ENCODE peak calls at places on chromosomes 13 and 19, in six cellular contexts. X, Q, C, N, R and F are unnamed samples.

GRCh38 chr13:48403151-48403631 is 9.7 kb downstream of the LPAR6 start:
- DNase-seq in X (peak; percentile 18), Q (peak; percentile 39), C (no peak), N (no peak), R (peak; percentile 63), F (no peak)

GRCh38 chr13:66312312-66313087 is 917.6 kb downstream of the PCDH9 start:
- DNase-seq in X (peak; percentile 80), Q (no peak), C (no peak), N (peak; percentile 60), R (peak; percentile 79), F (no peak)

GRCh38 chr19:13091400-13092161 is 11.1 kb downstream of the LYL1 start:
- DNase-seq in X (peak; percentile 75), Q (no peak), C (no peak), N (no peak), R (peak; percentile 86), F (no peak)

GRCh38 chr13:99350191-99350590 is 43.0 kb upstream of the GPR183 start:
- DNase-seq in X (no peak), Q (no peak), C (no peak), N (no peak), R (no peak), F (no peak)

GRCh38 chr13:99501952-99502310 is 659 bp downstream of the TM9SF2 start:
- DNase-seq in X (peak; percentile 31), Q (no peak), C (no peak), N (peak; percentile 30), R (peak; percentile 23), F (no peak)

GRCh38 chr19:31316201-31316951 is 32.9 kb downstream of the TSHZ3 start:
- DNase-seq in X (peak; percentile 61), Q (no peak), C (no peak), N (no peak), R (peak; percentile 82), F (no peak)

GRCh38 chr19:38024991-38025716 is 118.1 kb downstream of the SIPA1L3 start:
- DNase-seq in X (no peak), Q (no peak), C (no peak), N (no peak), R (no peak), F (no peak)

GRCh38 chr19:39264306-39265290 is 3.6 kb upstream of the IFNL2 start:
- DNase-seq in X (no peak), Q (no peak), C (no peak), N (no peak), R (no peak), F (no peak)

GRCh38 chr13:23087884-23088283 is 92.9 kb upstream of the SGCG start:
- DNase-seq in X (peak; percentile 20), Q (no peak), C (no peak), N (no peak), R (peak; percentile 31), F (no peak)

GRCh38 chr13:45185286-45185685 is 15.6 kb downstream of the KCTD4 start:
- DNase-seq in X (no peak), Q (no peak), C (no peak), N (no peak), R (no peak), F (no peak)

GRCh38 chr13:24651718-24652345 is 28.4 kb upstream of the ATP12A start:
- DNase-seq in X (no peak), Q (no peak), C (no peak), N (no peak), R (no peak), F (no peak)

GRCh38 chr19:4547303-4548237 is 7.7 kb upstream of the LRG1 start:
- DNase-seq in X (no peak), Q (no peak), C (no peak), N (peak; percentile 60), R (peak; percentile 14), F (no peak)

GRCh38 chr13:23466144-23467002 is 32.9 kb upstream of the SACS start:
- DNase-seq in X (peak; percentile 86), Q (peak; percentile 46), C (peak; percentile 39), N (peak; percentile 61), R (peak; percentile 88), F (peak; percentile 70)

GRCh38 chr19:50798116-50798942 is 8.1 kb downstream of the ACP4 start:
- DNase-seq in X (no peak), Q (no peak), C (no peak), N (no peak), R (no peak), F (no peak)

GRCh38 chr13:21550918-21551317 is 53.1 kb downstream of the MICU2 start:
- DNase-seq in X (no peak), Q (no peak), C (no peak), N (no peak), R (no peak), F (no peak)

GRCh38 chr19:39157275-39157996 is 31.9 kb downstream of the PAK4 start:
- DNase-seq in X (peak; percentile 28), Q (no peak), C (no peak), N (no peak), R (peak; percentile 8), F (no peak)

GRCh38 chr19:58021541-58022282 is 12.1 kb upstream of the ZSCAN1 start:
- DNase-seq in X (peak; percentile 40), Q (peak; percentile 49), C (no peak), N (no peak), R (peak; percentile 72), F (peak; percentile 8)

GRCh38 chr19:55311797-55312196 is 13.3 kb downstream of the TMEM150B start:
- DNase-seq in X (no peak), Q (no peak), C (no peak), N (no peak), R (no peak), F (no peak)

GRCh38 chr13:79679334-79679733 is 198.4 kb downstream of the NDFIP2 start:
- DNase-seq in X (peak; percentile 70), Q (no peak), C (no peak), N (peak; percentile 81), R (peak; percentile 77), F (peak; percentile 62)

GRCh38 chr19:4343056-4343844 is at the start of gene MPND:
- DNase-seq in X (peak; percentile 64), Q (peak; percentile 87), C (peak; percentile 87), N (peak; percentile 95), R (peak; percentile 70), F (peak; percentile 93)

GRCh38 chr13:43100667-43101066 is 77.3 kb downstream of the DNAJC15 start:
- DNase-seq in X (no peak), Q (no peak), C (no peak), N (no peak), R (no peak), F (peak; percentile 10)

GRCh38 chr13:30659980-30660379 is 42.3 kb downstream of the USPL1 start:
- DNase-seq in X (no peak), Q (no peak), C (no peak), N (no peak), R (no peak), F (no peak)

GRCh38 chr19:18386543-18387251 is 739 bp downstream of the GDF15 start:
- DNase-seq in X (peak; percentile 46), Q (no peak), C (no peak), N (no peak), R (peak; percentile 89), F (no peak)

GRCh38 chr13:52845766-52846566 is 2.5 kb downstream of the PCDH8 start:
- DNase-seq in X (no peak), Q (no peak), C (no peak), N (no peak), R (peak; percentile 1), F (no peak)

GRCh38 chr19:33209844-33210230 is 15.7 kb downstream of the LRP3 start:
- DNase-seq in X (no peak), Q (no peak), C (no peak), N (no peak), R (no peak), F (no peak)

DNA sequence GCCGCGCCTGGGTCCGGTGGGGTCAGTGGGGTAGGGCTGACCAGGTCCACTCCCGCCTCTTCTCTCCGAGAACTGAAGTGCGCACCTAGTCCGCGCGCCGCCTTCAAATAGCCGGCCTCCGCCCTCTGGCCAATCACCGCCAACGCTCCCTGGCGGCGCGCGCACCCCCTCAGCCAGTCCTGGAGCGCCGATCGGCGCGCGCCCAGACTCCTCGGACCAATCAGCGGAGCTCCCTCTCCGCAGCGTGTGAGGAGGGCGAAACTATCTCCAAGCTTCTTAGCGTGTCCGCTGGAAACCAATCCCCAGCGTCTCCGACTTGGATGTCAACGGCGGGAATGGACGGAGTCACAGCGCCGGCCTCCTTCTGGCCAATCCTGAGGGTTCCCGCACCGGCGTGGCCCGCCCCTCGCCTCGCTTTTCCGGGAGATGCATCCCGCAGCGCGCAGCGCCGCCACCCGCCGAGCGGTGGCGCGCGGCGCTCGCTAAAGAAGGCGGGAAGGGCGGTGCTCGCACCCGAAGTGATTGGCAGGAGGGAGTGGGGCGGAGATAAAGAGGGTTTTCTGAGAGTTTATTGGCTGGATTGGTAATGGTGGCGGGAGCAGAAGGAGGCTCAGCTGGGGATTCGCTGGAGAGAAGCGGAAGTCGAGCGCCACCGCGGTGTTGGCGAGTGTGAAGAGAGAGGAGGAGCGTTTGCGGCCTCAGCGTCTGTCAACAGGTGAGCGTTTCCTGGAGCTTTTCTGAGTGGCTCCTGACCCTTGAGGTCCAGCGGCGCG is at the start of gene ASF1B:
- DNase-seq in X (peak; percentile 100), Q (peak; percentile 99), C (peak; percentile 94), N (peak; percentile 98), R (peak; percentile 100), F (peak; percentile 99)
- H3K27ac ChIP-seq in X (peak within 1 kb of the TSS; percentile 53), Q (peak within 1 kb of the TSS; percentile 93), C (peak within 1 kb of the TSS; percentile 92), N (peak within 1 kb of the TSS; percentile 94), R (peak within 1 kb of the TSS; percentile 85), F (peak within 1 kb of the TSS; percentile 91)

DNA sequence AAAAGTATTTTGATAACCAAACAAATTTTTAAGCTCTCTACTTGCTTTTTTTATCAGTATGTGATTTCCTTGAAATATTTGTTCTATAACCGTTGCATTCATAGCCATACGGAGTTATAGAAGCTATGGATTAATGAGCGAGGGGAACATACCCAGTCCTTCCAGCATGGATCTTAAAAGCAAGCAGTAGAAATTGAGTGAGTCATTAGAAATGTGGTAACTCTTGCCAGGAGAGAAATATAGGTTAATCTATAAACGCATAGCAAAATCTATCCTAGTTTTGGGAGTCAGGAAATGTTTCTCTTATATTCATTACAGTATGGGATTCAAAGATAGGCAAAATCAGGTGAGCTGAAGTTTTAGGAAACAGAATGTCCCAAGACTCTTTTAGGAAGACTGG is 507.4 kb downstream of the DACH1 start:
- DNase-seq in X (no peak), Q (no peak), C (no peak), N (no peak), R (peak; percentile 18), F (no peak)
- H3K27ac ChIP-seq in X (no peak overlapping the region), Q (no peak overlapping the region), C (no peak overlapping the region), N (no peak overlapping the region), R (no peak overlapping the region), F (no peak overlapping the region)

DNA sequence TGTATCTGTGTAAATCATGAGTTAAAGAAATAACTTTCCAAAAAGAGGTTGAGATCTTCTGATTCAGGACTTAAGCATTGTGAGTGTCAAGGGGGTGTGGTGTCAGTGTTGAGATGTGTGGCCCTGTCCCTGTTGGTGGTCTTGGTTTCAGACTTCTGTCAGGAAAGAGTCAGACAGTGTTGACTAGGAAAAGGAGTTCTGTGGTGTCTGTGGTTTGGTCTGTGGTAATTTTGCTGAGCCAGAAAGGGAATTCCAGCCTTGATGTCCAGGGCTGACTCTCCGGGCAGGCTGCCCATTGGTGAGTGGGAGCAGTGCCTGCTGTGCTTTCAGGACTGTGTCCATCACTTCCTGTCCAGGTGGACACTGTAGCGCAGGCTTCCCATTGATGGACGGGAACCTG is 39.8 kb upstream of the IGFL4 start:
- DNase-seq in X (peak; percentile 92), Q (no peak), C (no peak), N (no peak), R (peak; percentile 56), F (no peak)
- H3K27ac ChIP-seq in X (no peak overlapping the region), Q (no peak overlapping the region), C (no peak overlapping the region), N (no peak overlapping the region), R (no peak overlapping the region), F (no peak overlapping the region)

DNA sequence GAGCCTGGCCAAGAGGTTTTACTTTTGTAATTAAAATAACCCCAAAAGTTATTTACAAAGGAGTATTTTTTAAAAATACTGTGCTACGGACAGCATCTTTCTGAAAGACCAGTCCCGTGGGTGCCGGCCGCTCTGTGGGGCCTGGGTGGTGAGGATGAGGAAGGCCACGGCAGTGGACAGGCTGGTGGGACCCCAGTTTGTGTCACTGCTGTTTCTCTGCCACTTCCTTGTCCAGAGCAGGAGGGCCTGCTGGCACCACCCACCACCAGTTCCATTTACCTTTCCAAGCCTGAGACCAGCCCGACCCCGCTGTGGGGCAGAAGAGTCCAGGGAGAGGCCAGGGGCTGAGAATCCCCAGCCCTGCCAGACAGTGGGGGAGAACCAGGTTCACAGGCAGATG is 23.8 kb downstream of the ELAVL1 start:
- DNase-seq in X (no peak), Q (no peak), C (no peak), N (no peak), R (no peak), F (no peak)
- H3K27ac ChIP-seq in X (no peak overlapping the region), Q (no peak overlapping the region), C (no peak overlapping the region), N (no peak overlapping the region), R (no peak overlapping the region), F (no peak overlapping the region)